ENCODE peak calls at places on chromosomes 4 and X, in five cellular contexts. V, T, W, L and Y are unnamed samples.

GRCh38 chr4:36026348-36026747 is 218.0 kb downstream of the ARAP2 start:
- DNase-seq in V (no peak), T (no peak), W (no peak), L (no peak), Y (no peak)

GRCh38 chr4:117001077-117001476 is 84.3 kb downstream of the TRAM1L1 start:
- DNase-seq in V (no peak), T (no peak), W (no peak), L (no peak), Y (no peak)

GRCh38 chr4:79181190-79181589 is 144.7 kb downstream of the NAA11 start:
- DNase-seq in V (no peak), T (no peak), W (no peak), L (no peak), Y (no peak)

GRCh38 chrX:108447303-108447702 is 7.7 kb downstream of the COL4A5 start:
- DNase-seq in V (no peak), T (no peak), W (no peak), L (no peak), Y (peak)

GRCh38 chr4:80036949-80037348 is 36.1 kb downstream of the ANTXR2 start:
- DNase-seq in V (no peak), T (no peak), W (no peak), L (no peak), Y (no peak)

GRCh38 chr4:74117024-74117534 is 18.1 kb upstream of the CXCL2 start:
- DNase-seq in V (no peak), T (peak), W (peak), L (peak), Y (no peak)

GRCh38 chr4:177396352-177396751 is 45.9 kb downstream of the AGA start:
- DNase-seq in V (no peak), T (no peak), W (no peak), L (no peak), Y (no peak)

GRCh38 chr4:95445251-95445650 is 103.5 kb downstream of the UNC5C start:
- DNase-seq in V (no peak), T (no peak), W (no peak), L (no peak), Y (no peak)

GRCh38 chr4:92303621-92304027 is at the start of gene GRID2:
- DNase-seq in V (peak), T (peak), W (no peak), L (no peak), Y (no peak)

GRCh38 chr4:176034498-176034897 is 31.1 kb upstream of the WDR17 start:
- DNase-seq in V (no peak), T (no peak), W (no peak), L (no peak), Y (peak)

GRCh38 chr4:43471950-43472349 is 579.4 kb downstream of the GRXCR1 start:
- DNase-seq in V (no peak), T (no peak), W (no peak), L (no peak), Y (no peak)

GRCh38 chr4:109701566-109702399 is 1.5 kb downstream of the CASP6 start:
- DNase-seq in V (no peak), T (no peak), W (peak), L (no peak), Y (peak)

GRCh38 chrX:71563921-71564320 is 14.3 kb upstream of the GCNA start:
- DNase-seq in V (no peak), T (no peak), W (no peak), L (no peak), Y (no peak)

GRCh38 chrX:96407501-96407900 is 277.1 kb upstream of the DIAPH2 start:
- DNase-seq in V (no peak), T (peak), W (no peak), L (peak), Y (no peak)

GRCh38 chr4:85741921-85742591 is 267.1 kb downstream of the ARHGAP24 start:
- DNase-seq in V (no peak), T (no peak), W (no peak), L (no peak), Y (no peak)

GRCh38 chr4:112521123-112522116 is 5.4 kb upstream of the NEUROG2 start:
- DNase-seq in V (peak), T (no peak), W (no peak), L (no peak), Y (no peak)

GRCh38 chr4:102174800-102175199 is 170.5 kb downstream of the SLC39A8 start:
- DNase-seq in V (no peak), T (no peak), W (no peak), L (no peak), Y (no peak)

GRCh38 chr4:20266215-20267082 is 14.7 kb downstream of the SLIT2 start:
- DNase-seq in V (no peak), T (no peak), W (no peak), L (no peak), Y (no peak)

GRCh38 chrX:435536-436122 is 48.9 kb upstream of the PPP2R3B start:
- DNase-seq in V (peak), T (no peak), W (no peak), L (no peak), Y (no peak)

GRCh38 chr4:103306870-103307345 is 108.8 kb upstream of the CENPE start:
- DNase-seq in V (peak), T (no peak), W (peak), L (no peak), Y (no peak)

GRCh38 chr4:179472164-179472563 is 2029.9 kb upstream of the AGA start:
- DNase-seq in V (no peak), T (no peak), W (no peak), L (no peak), Y (no peak)

GRCh38 chr4:2484993-2485392 is 16.1 kb downstream of the RNF4 start:
- DNase-seq in V (no peak), T (no peak), W (peak), L (peak), Y (peak)

GRCh38 chr4:8939887-8940742 is 68.5 kb upstream of the HMX1 start:
- DNase-seq in V (no peak), T (no peak), W (no peak), L (no peak), Y (no peak)

GRCh38 chrX:11137543-11138139 is 26.5 kb downstream of the HCCS start:
- DNase-seq in V (no peak), T (no peak), W (no peak), L (peak), Y (peak)

GRCh38 chr4:186725422-186726149 is 1.9 kb upstream of the FAT1 start:
- DNase-seq in V (peak), T (peak), W (peak), L (peak), Y (peak)

GRCh38 chr4:3301450-3302163 is 8.8 kb downstream of the RGS12 start:
- DNase-seq in V (no peak), T (no peak), W (no peak), L (no peak), Y (no peak)

GRCh38 chr4:37799941-37800554 is 26.4 kb upstream of the PGM2 start:
- DNase-seq in V (no peak), T (no peak), W (no peak), L (no peak), Y (no peak)

GRCh38 chr4:69057620-69058409 is 38.5 kb upstream of the UGT2B7 start:
- DNase-seq in V (no peak), T (no peak), W (no peak), L (no peak), Y (no peak)

GRCh38 chr4:78347527-78347926 is 204.0 kb upstream of the ANXA3 start:
- DNase-seq in V (no peak), T (no peak), W (no peak), L (no peak), Y (no peak)

GRCh38 chr4:88623097-88623496 is 30.8 kb downstream of the HERC3 start:
- DNase-seq in V (no peak), T (peak), W (no peak), L (no peak), Y (peak)

GRCh38 chr4:41287852-41288251 is 31.1 kb downstream of the UCHL1 start:
- DNase-seq in V (peak), T (no peak), W (no peak), L (no peak), Y (no peak)

GRCh38 chr4:68951078-68951805 is at the start of gene UGT2A3:
- DNase-seq in V (no peak), T (no peak), W (peak), L (no peak), Y (no peak)

GRCh38 chr4:119138046-119138445 is 2.4 kb downstream of the MYOZ2 start:
- DNase-seq in V (no peak), T (no peak), W (no peak), L (no peak), Y (no peak)

GRCh38 chrX:19875051-19875432 is 12.4 kb downstream of the SH3KBP1 start:
- DNase-seq in V (no peak), T (no peak), W (no peak), L (peak), Y (no peak)

GRCh38 chr4:179582164-179582563 is 2139.9 kb upstream of the AGA start:
- DNase-seq in V (no peak), T (no peak), W (no peak), L (no peak), Y (no peak)

GRCh38 chr4:78484574-78484973 is 67.0 kb upstream of the ANXA3 start:
- DNase-seq in V (no peak), T (no peak), W (no peak), L (no peak), Y (peak)

GRCh38 chrX:1450381-1451161 is 2.1 kb downstream of the ASMTL start:
- DNase-seq in V (no peak), T (no peak), W (no peak), L (no peak), Y (no peak)

GRCh38 chr4:180084561-180084960 is 2158.6 kb upstream of the TENM3 start:
- DNase-seq in V (no peak), T (no peak), W (no peak), L (no peak), Y (no peak)

GRCh38 chr4:54062392-54062791 is 2.0 kb downstream of the CHIC2 start:
- DNase-seq in V (no peak), T (no peak), W (no peak), L (no peak), Y (no peak)
- TF ChIP-seq POLR2A in V (no peak), T (no peak), W (no peak), L (no peak), Y (no peak)

DNA sequence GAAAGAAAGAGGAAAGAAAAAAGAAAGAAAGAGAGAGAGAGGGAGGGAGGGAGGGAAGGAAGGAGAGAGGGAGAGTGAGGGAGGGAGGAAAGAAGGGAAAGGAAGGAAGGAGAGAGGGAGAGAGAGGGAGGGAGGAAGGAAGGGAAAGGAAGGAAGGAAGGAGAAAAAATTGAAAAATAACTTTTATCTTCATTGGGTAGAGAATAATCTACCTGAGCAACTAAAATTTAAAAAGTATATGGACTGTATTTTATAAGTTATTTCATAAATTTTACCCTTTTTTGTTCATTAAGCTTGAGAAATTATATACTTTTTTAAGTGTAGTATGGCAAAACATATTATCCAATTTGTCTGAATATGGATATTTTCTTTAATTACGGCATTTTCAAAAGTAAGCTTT is 32.0 kb downstream of the ARSJ start:
- DNase-seq in V (no peak), T (no peak), W (no peak), L (no peak), Y (no peak)
- TF ChIP-seq POLR2A in V (no peak), T (no peak), W (no peak), L (no peak), Y (no peak)

GRCh38 chr4:122798917-122799316 is 27.7 kb upstream of the FGF2 start:
- DNase-seq in V (no peak), T (no peak), W (no peak), L (no peak), Y (peak)

GRCh38 chr4:122793811-122794210 is 32.8 kb upstream of the FGF2 start:
- DNase-seq in V (no peak), T (no peak), W (no peak), L (no peak), Y (no peak)

GRCh38 chr4:122797405-122798094 is 29.1 kb upstream of the FGF2 start:
- DNase-seq in V (no peak), T (no peak), W (no peak), L (no peak), Y (no peak)

GRCh38 chr4:122798101-122798500 is 28.5 kb upstream of the FGF2 start:
- DNase-seq in V (no peak), T (peak), W (no peak), L (peak), Y (peak)

DNA sequence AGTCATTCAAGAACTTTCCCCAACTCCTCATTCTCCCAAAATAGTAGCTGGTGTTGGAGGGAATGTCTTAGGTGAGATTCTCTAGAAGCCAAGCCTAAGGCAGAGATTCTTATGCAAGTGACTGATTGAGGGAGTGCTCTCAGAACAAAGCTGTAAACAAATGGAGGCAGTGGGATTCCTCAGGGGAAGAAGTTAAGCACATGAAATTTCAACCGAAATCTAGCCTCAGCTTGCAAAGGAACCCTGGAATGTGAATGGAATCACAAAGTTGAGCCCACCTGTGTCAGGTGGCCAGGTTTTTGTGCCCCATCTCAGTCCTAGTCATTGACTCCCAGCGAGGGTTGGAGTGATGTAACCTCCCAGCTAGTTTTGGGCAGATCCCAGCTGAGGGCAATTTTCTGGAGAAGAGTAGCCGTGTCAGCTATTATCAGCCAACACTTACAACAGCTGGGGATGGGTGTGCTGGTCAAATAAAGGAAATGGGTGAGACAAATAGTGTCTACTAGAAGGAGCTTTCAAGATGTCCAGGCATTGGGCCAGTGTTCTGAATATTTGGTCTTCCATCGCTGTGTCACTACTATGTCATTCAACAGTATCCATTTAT is 29.7 kb upstream of the FGF2 start:
- DNase-seq in V (no peak), T (no peak), W (no peak), L (no peak), Y (peak)
- TF ChIP-seq POLR2A in V (no peak), T (no peak), W (no peak), L (no peak), Y (no peak)

GRCh38 chrX:103630171-103630511 is 1.4 kb downstream of the TCEAL1 start:
- DNase-seq in V (no peak), T (no peak), W (no peak), L (no peak), Y (no peak)

GRCh38 chrX:103628386-103629290 is at the start of gene TCEAL1:
- DNase-seq in V (peak), T (no peak), W (peak), L (peak), Y (peak)

GRCh38 chrX:103631145-103631544 is 2.4 kb downstream of the TCEAL1 start:
- DNase-seq in V (no peak), T (no peak), W (no peak), L (no peak), Y (no peak)

GRCh38 chrX:103626855-103627254 is 1.9 kb upstream of the TCEAL1 start:
- DNase-seq in V (no peak), T (no peak), W (no peak), L (no peak), Y (no peak)

GRCh38 chrX:103629295-103630170 is 758 bp downstream of the TCEAL1 start:
- DNase-seq in V (peak), T (peak), W (peak), L (peak), Y (peak)
- TF ChIP-seq POLR2A in V (no peak), T (peak), W (peak), L (peak), Y (peak)